ENCODE peak calls at places on chromosomes 11 and 22, in five cellular contexts. S, H, Z, J and B are unnamed samples.

GRCh38 chr22:46050916-46051614 is 74.1 kb upstream of the WNT7B start:
- DNase-seq in H (no peak), Z (no peak), S (no peak), J (no peak), B (peak)

GRCh38 chr11:91921974-91922373 is 302.6 kb upstream of the FAT3 start:
- DNase-seq in J (peak), H (no peak), Z (no peak), S (no peak), B (no peak)

GRCh38 chr11:73271936-73272679 is at the start of gene P2RY6:
- DNase-seq in H (peak), J (peak), S (peak), Z (peak), B (peak)

GRCh38 chr11:134731562-134731961 is 319.5 kb upstream of the B3GAT1 start:
- DNase-seq in J (no peak), S (peak), H (no peak), Z (no peak), B (no peak)

GRCh38 chr11:16216831-16217230 is 139.5 kb downstream of the SOX6 start:
- DNase-seq in Z (no peak), H (no peak), J (no peak), S (no peak), B (no peak)

GRCh38 chr11:78111298-78111697 is 28.1 kb downstream of the ALG8 start:
- DNase-seq in J (no peak), Z (no peak), S (no peak), H (no peak), B (no peak)

GRCh38 chr11:94218372-94218771 is 86.0 kb upstream of the IZUMO1R start:
- DNase-seq in Z (no peak), S (no peak), J (no peak), H (no peak), B (no peak)

GRCh38 chr22:44595841-44596341 is 97.9 kb upstream of the RTL6 start:
- DNase-seq in H (peak), Z (no peak), J (no peak), S (no peak), B (peak)

GRCh38 chr11:1668911-1669473 is 28.0 kb upstream of the KRTAP5-6 start:
- DNase-seq in S (no peak), Z (no peak), J (no peak), H (no peak), B (peak)

GRCh38 chr22:44363980-44364749 is 51.4 kb upstream of the SHISAL1 start:
- DNase-seq in H (no peak), Z (no peak), S (no peak), J (no peak), B (no peak)

GRCh38 chr11:71188073-71188472 is 64.3 kb downstream of the SHANK2 start:
- DNase-seq in H (no peak), S (no peak), J (no peak), Z (no peak), B (no peak)

GRCh38 chr11:119734788-119735187 is 5.8 kb upstream of the NECTIN1 start:
- DNase-seq in J (no peak), H (peak), Z (no peak), S (no peak), B (no peak)

GRCh38 chr11:104405277-104405676 is 241.3 kb upstream of the PDGFD start:
- DNase-seq in S (no peak), Z (no peak), H (no peak), J (no peak), B (no peak)

GRCh38 chr11:61507962-61508824 is at the start of gene LRRC10B:
- DNase-seq in H (peak), Z (no peak), S (peak), J (no peak), B (peak)

GRCh38 chr11:68763181-68763721 is 11.9 kb upstream of the TESMIN start:
- DNase-seq in J (peak), S (peak), H (no peak), Z (no peak), B (no peak)

GRCh38 chr11:71202598-71202944 is 49.8 kb downstream of the SHANK2 start:
- DNase-seq in S (no peak), H (no peak), Z (no peak), J (no peak), B (no peak)

GRCh38 chr11:75188671-75189070 is 37.8 kb downstream of the SLCO2B1 start:
- DNase-seq in Z (no peak), J (no peak), H (peak), S (no peak), B (no peak)

GRCh38 chr11:85946221-85946620 is 91.0 kb downstream of the CCDC83 start:
- DNase-seq in S (no peak), H (no peak), Z (no peak), J (no peak), B (no peak)

GRCh38 chr11:46838501-46838900 is 7.6 kb downstream of the CKAP5 start:
- DNase-seq in J (no peak), H (no peak), S (peak), Z (no peak), B (no peak)

GRCh38 chr11:81197396-81197795 is 1536.3 kb downstream of the FAM181B start:
- DNase-seq in J (no peak), S (no peak), H (no peak), Z (no peak), B (no peak)

GRCh38 chr22:39087881-39088687 is 9.0 kb upstream of the APOBEC3H start:
- DNase-seq in J (no peak), H (no peak), S (peak), Z (no peak), B (peak)

GRCh38 chr11:3014314-3014938 is 22.3 kb upstream of the NAP1L4 start:
- DNase-seq in S (no peak), J (no peak), Z (no peak), H (no peak), B (no peak)

GRCh38 chr22:22210375-22210774 is 34.2 kb upstream of the VPREB1 start:
- DNase-seq in H (no peak), J (peak), Z (no peak), S (no peak), B (no peak)

GRCh38 chr11:130300567-130300966 is 14.2 kb downstream of the ZBTB44 start:
- DNase-seq in S (no peak), H (no peak), J (no peak), Z (no peak), B (no peak)

GRCh38 chr11:47912843-47913437 is 64.8 kb upstream of the NUP160 start:
- DNase-seq in Z (no peak), J (peak), H (no peak), S (no peak), B (no peak)

GRCh38 chr22:37690901-37691504 is 4.9 kb downstream of the NOL12 start:
- DNase-seq in Z (no peak), S (no peak), J (peak), H (no peak), B (peak)

GRCh38 chr11:61972796-61973602 is 5.6 kb upstream of the FTH1 start:
- DNase-seq in H (peak), Z (no peak), S (no peak), J (peak), B (no peak)

GRCh38 chr11:13309156-13309555 is 31.6 kb downstream of the BMAL1 start:
- DNase-seq in J (no peak), H (no peak), S (no peak), Z (no peak), B (no peak)

GRCh38 chr11:67694875-67695555 is 20.6 kb upstream of the ALDH3B2 start:
- DNase-seq in H (no peak), S (no peak), J (no peak), Z (no peak), B (no peak)

GRCh38 chr22:39422721-39423120 is 23.1 kb downstream of the TAB1 start:
- DNase-seq in J (no peak), H (no peak), S (no peak), Z (no peak), B (no peak)

GRCh38 chr11:1148752-1149180 is 9.0 kb upstream of the MUC5AC start:
- DNase-seq in S (no peak), J (no peak), H (no peak), Z (no peak), B (no peak)